ENCODE peak calls at places on chromosome 20, in eight cellular contexts. K is tibial nerve, T is ovary, Z is fibroblast of lung, C is spleen, Y is lung, M is esophagus muscularis mucosa, B is cardiac muscle cell. I is an unnamed sample. For H3K27me3, the result is how much of the 10 kb centered on the place peaks cover.

GRCh38 chr20:36677422-36677771 is 31.4 kb upstream of the SLA2 start:
- DNase-seq in K (no peak), T (no peak), Z (no peak), C (no peak), Y (no peak), M (no peak), B (no peak), I (no peak)

GRCh38 chr20:31674895-31675827 is 37.4 kb downstream of the COX4I2 start:
- DNase-seq in B (no peak), K (no peak), Y (peak), C (peak), T (peak), Z (peak), M (no peak), I (peak)

GRCh38 chr20:25025986-25026605 is 31.8 kb downstream of the ACSS1 start:
- DNase-seq in T (no peak), C (peak), K (peak), B (no peak), Z (no peak), M (no peak), Y (no peak), I (no peak)

GRCh38 chr20:13765299-13765698 is 19.4 kb downstream of the ESF1 start:
- DNase-seq in K (no peak), C (no peak), M (no peak), B (no peak), Y (no peak), Z (no peak), T (no peak), I (no peak)

GRCh38 chr20:22825076-22825475 is 210.0 kb upstream of the SSTR4 start:
- DNase-seq in K (no peak), Z (no peak), T (no peak), Y (no peak), B (no peak), C (no peak), M (no peak), I (no peak)

GRCh38 chr20:62288535-62289105 is 14.2 kb upstream of the ADRM1 start:
- DNase-seq in Y (no peak), C (no peak), M (no peak), T (no peak), B (no peak), Z (no peak), K (no peak), I (no peak)

GRCh38 chr20:24721891-24722530 is 227.1 kb upstream of the CST7 start:
- DNase-seq in B (no peak), Y (peak), C (no peak), K (no peak), Z (no peak), M (peak), T (no peak), I (no peak)

GRCh38 chr20:49392745-49393144 is 89.7 kb downstream of the KCNB1 start:
- DNase-seq in M (no peak), K (no peak), Z (no peak), B (no peak), C (no peak), T (no peak), Y (no peak), I (no peak)

GRCh38 chr20:57698191-57698866 is 11.5 kb downstream of the PMEPA1 start:
- DNase-seq in K (no peak), Z (peak), M (no peak), C (no peak), Y (no peak), B (no peak), T (no peak), I (no peak)

GRCh38 chr20:6502999-6503398 is 264.5 kb upstream of the BMP2 start:
- DNase-seq in B (peak), Z (no peak), T (no peak), C (no peak), M (no peak), Y (no peak), K (no peak), I (no peak)

GRCh38 chr20:35305682-35306556 is 13.7 kb upstream of the FAM83C start:
- DNase-seq in T (no peak), Z (peak), B (no peak), K (no peak), M (no peak), Y (no peak), C (no peak), I (no peak)

GRCh38 chr20:62370115-62370806 is 3.1 kb upstream of the LAMA5 start:
- DNase-seq in K (peak), T (no peak), Z (peak), Y (no peak), B (no peak), C (no peak), M (no peak), I (no peak)

GRCh38 chr20:25547999-25548398 is 37.3 kb downstream of the NINL start:
- DNase-seq in B (no peak), Z (no peak), M (no peak), K (no peak), C (no peak), T (no peak), Y (no peak), I (no peak)

GRCh38 chr20:35006531-35006971 is 50.9 kb downstream of the MYH7B start:
- DNase-seq in Y (no peak), T (peak), Z (no peak), K (peak), M (no peak), B (peak), C (peak), I (peak)

GRCh38 chr20:14069796-14070195 is 74.5 kb downstream of the MACROD2 start:
- DNase-seq in B (no peak), M (no peak), Z (peak), T (no peak), Y (no peak), K (no peak), C (no peak), I (no peak)

GRCh38 chr20:61925555-61926252 is 140.0 kb downstream of the TAF4 start:
- DNase-seq in B (no peak), T (no peak), M (no peak), Z (peak), C (peak), Y (no peak), K (no peak), I (no peak)

GRCh38 chr20:32285621-32286334 is 8.3 kb downstream of the KIF3B start:
- DNase-seq in C (no peak), Z (peak), K (no peak), M (no peak), Y (no peak), B (peak), T (no peak), I (no peak)

GRCh38 chr20:34579191-34579661 is 20.7 kb downstream of the MAP1LC3A start:
- DNase-seq in Y (no peak), B (no peak), K (peak), T (peak), M (peak), C (no peak), Z (peak), I (peak)

GRCh38 chr20:53463101-53463972 is 130.3 kb downstream of the ZNF217 start:
- DNase-seq in Y (no peak), K (no peak), Z (no peak), C (no peak), M (no peak), T (no peak), B (no peak), I (no peak)

GRCh38 chr20:39823239-39823638 is 861.1 kb downstream of the DHX35 start:
- DNase-seq in Y (no peak), C (no peak), T (no peak), M (no peak), K (no peak), Z (peak), B (no peak), I (no peak)

GRCh38 chr20:60680554-60680953 is 571.5 kb upstream of the CDH4 start:
- DNase-seq in Y (no peak), K (no peak), Z (no peak), M (no peak), T (no peak), C (no peak), B (no peak), I (no peak)

GRCh38 chr20:62254021-62254724 is 15.9 kb downstream of the OSBPL2 start:
- DNase-seq in C (no peak), B (no peak), M (no peak), Y (no peak), T (no peak), Z (no peak), K (no peak), I (no peak)

GRCh38 chr20:6767536-6768227 is at the start of gene BMP2:
- DNase-seq in Y (peak), C (peak), Z (peak), T (peak), B (peak), M (no peak), K (peak), I (peak)

GRCh38 chr20:4476903-4477302 is 244.8 kb upstream of the PRND start:
- DNase-seq in T (no peak), M (no peak), Z (peak), C (no peak), Y (no peak), K (no peak), B (no peak), I (no peak)

GRCh38 chr20:48697845-48698491 is 129.8 kb downstream of the PREX1 start:
- DNase-seq in K (no peak), M (no peak), Y (peak), C (peak), Z (peak), B (peak), T (peak), I (peak)

GRCh38 chr20:16729080-16729479 is 746 bp upstream of the SNRPB2 start:
- DNase-seq in M (no peak), T (no peak), C (no peak), B (no peak), Z (no peak), Y (no peak), K (no peak), I (no peak)
- H3K4me3 ChIP-seq in M (peak), T (peak), C (peak), B (no peak), Z (peak), Y (no peak), K (no peak), I (peak)

DNA sequence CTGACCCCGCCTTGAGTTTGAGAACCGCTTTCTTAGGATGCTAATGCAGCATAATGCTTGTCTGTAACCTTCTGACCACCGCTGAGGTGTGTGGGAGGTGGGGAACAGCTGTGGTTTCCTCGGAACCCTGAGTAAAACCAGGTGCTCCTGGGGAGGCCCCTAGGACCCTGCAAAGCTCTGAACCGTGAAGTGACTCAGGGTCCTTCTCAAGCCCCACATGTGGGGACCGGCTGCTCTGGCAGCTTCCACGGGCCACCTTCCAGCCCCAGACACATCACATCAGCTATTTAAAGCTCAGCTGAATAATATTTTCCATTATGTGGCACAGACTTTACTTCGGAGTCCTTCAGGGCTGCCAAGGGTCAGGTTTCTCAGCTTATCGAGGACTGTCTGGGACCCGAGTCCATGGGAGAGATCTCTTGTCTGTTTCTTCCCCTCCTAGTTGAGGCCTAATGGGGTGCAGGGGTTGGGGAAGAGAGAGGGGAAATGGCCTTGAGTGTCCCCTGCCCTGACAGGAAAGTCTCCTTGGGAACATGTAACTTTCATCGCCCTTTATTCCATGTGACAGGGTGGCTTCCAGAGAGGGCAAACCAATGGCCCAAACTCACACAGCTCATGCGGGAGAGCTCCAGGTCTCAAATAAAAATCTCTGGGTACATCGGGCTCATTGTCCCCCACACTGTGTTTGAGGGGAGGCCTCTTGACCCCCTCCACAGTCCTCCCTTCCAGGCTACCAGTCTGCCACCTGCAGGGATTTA is 186.1 kb upstream of the SLC24A3 start:
- DNase-seq in M (peak), B (no peak), Z (no peak), C (no peak), Y (peak), K (no peak), T (peak), I (peak)
- H3K27ac ChIP-seq in M (no peak), B (no peak), Z (no peak), C (no peak), Y (peak), K (no peak), T (no peak), I (peak)

GRCh38 chr20:46200582-46201570 is 82.8 kb downstream of the CD40 start:
- DNase-seq in K (no peak), Z (no peak), T (no peak), C (no peak), Y (no peak), B (no peak), M (no peak), I (peak)
- H3K27me3 ChIP-seq in K (under half), Z (under half), T (under half), C (under half), Y (under half), B (under half), M (under half), I (under half)

GRCh38 chr20:44494681-44495080 is 19.0 kb downstream of the TTPAL start:
- DNase-seq in K (no peak), M (no peak), T (no peak), Z (no peak), C (no peak), Y (no peak), B (no peak), I (no peak)
- H3K4me3 ChIP-seq in K (no peak), M (no peak), T (no peak), Z (no peak), C (no peak), Y (no peak), B (no peak), I (no peak)

GRCh38 chr20:1323256-1323655 is 5.7 kb downstream of the SDCBP2 start:
- DNase-seq in C (no peak), T (peak), K (no peak), M (no peak), Y (no peak), Z (no peak), B (no peak), I (no peak)
- H3K27ac ChIP-seq in C (peak), T (no peak), K (no peak), M (peak), Y (peak), Z (peak), B (no peak), I (peak)

GRCh38 chr20:54650201-54650722 is 174.9 kb downstream of the DOK5 start:
- DNase-seq in M (no peak), B (no peak), T (no peak), K (no peak), Y (no peak), Z (peak), C (no peak), I (no peak)
- H3K27me3 ChIP-seq in M (under half), B (under half), T (under half), K (under half), Y (under half), Z (under half), C (under half), I (under half)

DNA sequence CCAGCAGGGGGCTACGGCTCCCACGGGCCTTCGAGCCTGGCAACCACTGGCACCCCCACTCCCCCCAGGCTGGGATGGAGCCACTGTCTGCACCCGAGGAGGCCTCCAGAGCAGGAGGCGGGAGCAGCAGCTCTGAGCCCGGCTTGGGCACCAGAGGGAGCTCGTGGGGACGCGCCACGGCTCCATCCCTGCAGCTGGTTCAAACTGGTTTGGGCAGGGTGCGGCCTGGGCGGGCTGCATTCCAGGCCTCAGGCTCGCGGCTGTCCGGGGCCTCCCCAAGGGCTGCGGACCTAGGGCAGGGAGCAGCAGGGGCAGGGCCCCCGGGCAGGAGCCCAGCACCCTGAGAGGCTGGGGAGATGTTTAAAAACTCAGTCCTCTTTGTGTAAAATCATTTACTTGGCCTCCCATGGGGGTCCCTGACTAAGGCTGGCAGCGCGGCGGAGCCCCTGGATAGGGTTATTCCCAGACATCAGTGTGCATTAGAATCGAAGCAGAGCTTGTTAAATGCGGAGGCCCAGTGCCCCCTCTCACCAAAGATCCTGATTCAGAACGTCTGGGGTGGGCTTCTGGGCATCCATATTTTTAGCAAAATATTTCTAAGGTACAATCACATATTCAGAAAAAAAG is 4.1 kb upstream of the BCAS4 start:
- DNase-seq in Z (peak), Y (peak), C (peak), T (peak), M (peak), K (peak), B (peak), I (peak)
- H3K4me3 ChIP-seq in Z (no peak), Y (no peak), C (no peak), T (no peak), M (peak), K (no peak), B (no peak), I (no peak)

DNA sequence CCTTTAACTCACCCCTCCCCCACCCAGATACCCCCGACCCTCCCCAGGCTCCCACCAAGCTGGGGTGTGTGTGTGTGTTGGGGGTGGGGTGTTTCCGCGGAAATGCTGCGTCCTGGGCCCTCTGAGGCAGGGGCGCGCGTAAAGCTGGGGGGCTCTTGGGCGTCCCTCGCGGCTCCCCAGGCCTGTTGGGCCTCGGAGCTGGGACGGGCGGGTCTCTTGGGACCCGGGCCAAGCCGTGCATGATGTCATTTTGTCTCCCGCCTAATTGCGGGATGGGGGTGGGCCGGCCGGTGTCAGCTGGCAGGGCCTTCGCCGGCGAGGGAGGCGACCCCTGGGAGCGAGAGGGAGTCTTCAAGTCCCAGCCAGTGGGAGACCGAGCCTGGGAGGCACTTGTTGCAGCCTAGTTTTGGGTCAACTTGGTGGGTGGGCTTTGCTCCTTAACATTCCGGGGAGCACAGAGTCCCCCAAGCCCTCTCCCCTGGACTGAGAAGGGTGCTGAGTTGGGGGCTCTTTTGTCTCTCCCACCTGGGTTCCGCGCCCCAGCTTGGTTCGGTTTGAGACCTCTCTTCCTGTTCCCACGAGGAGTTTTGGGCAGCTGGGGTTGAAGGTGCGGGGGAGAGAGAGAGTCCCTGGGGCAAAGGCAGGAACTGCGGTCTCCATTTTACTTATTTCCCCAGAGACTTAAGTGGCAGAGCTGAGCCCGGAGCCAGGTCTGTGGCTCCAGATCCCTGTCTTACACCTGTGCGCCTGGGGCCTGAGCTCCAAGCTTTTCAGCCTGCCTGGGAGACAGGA is 623 bp downstream of the MYBL2 start:
- DNase-seq in M (no peak), K (no peak), Z (no peak), Y (no peak), C (peak), B (peak), T (no peak), I (no peak)
- H3K27ac ChIP-seq in M (no peak), K (no peak), Z (no peak), Y (no peak), C (peak), B (no peak), T (no peak), I (no peak)